ENCODE peak calls at places on chromosomes 2 and 18, in ten cellular contexts. Z is MM.1S, V is lower lobe of right lung, X is cardiac muscle cell, E is heart right ventricle, L is colonic mucosa, U is A549, R is Peyer's patch, B is uterus, P is adrenal gland. Y is an unnamed sample.

GRCh38 chr2:105517814-105518705 is 119.2 kb upstream of the FHL2 start:
- DNase-seq in Z (no peak), E (peak), B (no peak), L (no peak), U (no peak), V (no peak), X (no peak), R (no peak), P (peak), Y (no peak)

GRCh38 chr2:236120829-236121228 is 47.4 kb downstream of the GBX2 start:
- DNase-seq in B (no peak), X (no peak), E (no peak), Z (no peak), U (no peak), P (no peak), R (no peak), V (no peak), L (no peak), Y (no peak)

GRCh38 chr2:208392300-208392699 is 14.3 kb upstream of the PTH2R start:
- DNase-seq in X (no peak), P (no peak), V (no peak), U (no peak), L (no peak), Z (peak), R (no peak), B (no peak), E (no peak), Y (no peak)

GRCh38 chr2:70977605-70978205 is 725 bp upstream of the ANKRD53 start:
- DNase-seq in B (peak), Z (peak), L (no peak), U (no peak), P (peak), V (no peak), R (peak), E (no peak), X (no peak), Y (no peak)

GRCh38 chr18:36309436-36310391 is 12.2 kb downstream of the FHOD3 start:
- DNase-seq in X (peak), R (no peak), P (peak), V (no peak), L (no peak), E (no peak), Z (no peak), B (no peak), U (peak), Y (no peak)

GRCh38 chr2:54287532-54287931 is 31.5 kb upstream of the TSPYL6 start:
- DNase-seq in R (no peak), V (no peak), Z (no peak), P (no peak), U (no peak), B (no peak), E (peak), X (no peak), L (no peak), Y (no peak)

GRCh38 chr18:37578886-37579513 is 13.4 kb upstream of the CELF4 start:
- DNase-seq in R (no peak), U (peak), X (peak), Z (peak), E (no peak), P (peak), B (no peak), V (no peak), L (no peak), Y (peak)

GRCh38 chr2:124836415-124836814 is 811.3 kb downstream of the CNTNAP5 start:
- DNase-seq in U (no peak), R (no peak), L (no peak), P (no peak), X (no peak), E (no peak), B (no peak), V (no peak), Z (no peak), Y (no peak)

GRCh38 chr2:164205347-164205746 is 415.9 kb downstream of the GRB14 start:
- DNase-seq in X (no peak), Z (peak), E (no peak), B (no peak), R (no peak), U (peak), P (no peak), L (no peak), V (no peak), Y (no peak)

GRCh38 chr2:176178271-176178806 is 10.1 kb upstream of the HOXD1 start:
- DNase-seq in Z (peak), L (peak), B (peak), X (peak), P (peak), E (no peak), R (no peak), U (no peak), V (no peak), Y (no peak)

GRCh38 chr2:36812196-36812595 is 115.7 kb downstream of the VIT start:
- DNase-seq in L (no peak), B (no peak), R (no peak), U (peak), Z (no peak), E (no peak), P (no peak), V (no peak), X (peak), Y (no peak)

GRCh38 chr2:172438741-172439508 is 11.5 kb downstream of the ITGA6 start:
- DNase-seq in U (peak), P (no peak), L (peak), E (no peak), B (no peak), Z (no peak), X (no peak), V (no peak), R (peak), Y (no peak)

GRCh38 chr2:133026536-133027177 is 356.7 kb upstream of the LYPD1 start:
- DNase-seq in P (no peak), L (no peak), Z (no peak), U (no peak), B (no peak), E (no peak), V (no peak), R (no peak), X (peak), Y (peak)

DNA sequence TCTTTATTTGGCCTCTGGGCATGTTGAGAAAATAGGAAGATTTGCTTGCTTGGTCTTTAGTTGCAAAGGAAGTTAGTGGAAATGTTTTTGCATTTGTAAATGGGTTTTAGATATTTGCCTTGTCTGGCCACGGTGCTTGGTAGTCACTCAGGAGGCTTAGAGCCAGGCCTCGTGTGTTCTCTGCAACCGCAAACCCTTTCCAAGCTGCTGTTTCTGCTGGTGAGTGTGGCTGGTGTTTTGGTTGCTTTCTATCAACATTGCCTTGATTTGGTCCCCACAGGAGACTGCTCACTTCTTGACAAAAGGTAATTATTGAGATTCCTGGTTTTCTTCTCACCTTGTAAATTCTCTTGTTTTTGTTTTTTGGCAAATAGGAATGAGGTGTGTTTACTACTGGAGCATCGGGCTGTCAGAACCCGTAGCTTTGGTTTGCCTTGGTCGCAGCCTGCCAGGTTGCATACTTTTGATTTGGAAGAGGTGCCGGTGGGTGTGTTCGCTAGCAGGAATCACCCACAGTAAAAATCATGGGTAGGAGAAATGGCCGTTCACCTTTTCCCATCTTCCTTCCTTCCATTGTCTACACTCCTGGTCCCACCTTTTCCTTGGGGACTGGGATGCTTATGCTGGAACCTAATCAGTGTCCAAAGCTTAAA is 15.8 kb downstream of the ASAP2 start:
- DNase-seq in V (no peak), L (no peak), X (no peak), B (no peak), R (no peak), U (no peak), Z (no peak), P (no peak), E (no peak), Y (no peak)
- H3K4me3 ChIP-seq in V (no peak), L (no peak), X (no peak), B (no peak), R (no peak), U (no peak), Z (no peak), P (no peak), E (no peak), Y (no peak)

GRCh38 chr2:8684421-8684884 is 2.6 kb downstream of the ID2 start:
- DNase-seq in L (peak), B (peak), V (no peak), U (peak), P (peak), Z (peak), X (peak), E (no peak), R (peak), Y (peak)

GRCh38 chr2:8681786-8682692 is at the start of gene ID2:
- DNase-seq in R (peak), V (peak), L (peak), Z (peak), U (peak), B (peak), E (peak), P (peak), X (peak), Y (peak)

GRCh38 chr2:8682719-8683667 is 1.1 kb downstream of the ID2 start:
- DNase-seq in R (peak), L (peak), P (peak), U (peak), X (peak), B (peak), E (no peak), V (peak), Z (peak), Y (peak)

GRCh38 chr2:8684885-8685696 is 3.2 kb downstream of the ID2 start:
- DNase-seq in P (peak), R (peak), U (peak), E (peak), L (peak), B (peak), X (peak), Z (peak), V (peak), Y (peak)

GRCh38 chr2:8685697-8686358 is 4.0 kb downstream of the ID2 start:
- DNase-seq in X (peak), U (peak), V (peak), B (peak), Z (peak), E (peak), R (peak), L (peak), P (peak), Y (peak)
- H3K27ac ChIP-seq in X (peak), U (peak), V (peak), B (peak), Z (peak), E (peak), R (peak), L (peak), P (peak), Y (peak)

GRCh38 chr2:232420463-232421188 is 14.0 kb downstream of the ALPG start:
- DNase-seq in U (peak), X (peak), R (no peak), B (no peak), Z (no peak), V (peak), L (peak), E (no peak), P (no peak), Y (no peak)
- TF ChIP-seq CTCF in U (no peak), X (no peak), R (no peak), B (no peak), Z (no peak), V (no peak), L (no peak), E (no peak), P (no peak), Y (no peak)

GRCh38 chr18:11147962-11148654 is 1.3 kb downstream of the PIEZO2 start:
- DNase-seq in R (no peak), X (no peak), V (no peak), E (no peak), L (no peak), P (no peak), Z (no peak), U (no peak), B (no peak), Y (no peak)
- H3K4me3 ChIP-seq in R (peak), X (peak), V (peak), E (peak), L (peak), P (no peak), Z (no peak), U (no peak), B (peak), Y (no peak)

Y was measured in DND-41.